ENCODE peak calls at places on chromosomes 12 and 14, in seven cellular contexts. S, L, O, G, D, H and P are unnamed samples.

GRCh38 chr12:57229041-57229633 is 374 bp upstream of the SHMT2 start:
- DNase-seq in S (no peak), L (no peak), O (no peak), G (no peak), D (no peak), H (peak; percentile 1), P (no peak)

GRCh38 chr14:61064210-61064609 is 83.2 kb downstream of the SLC38A6 start:
- DNase-seq in S (no peak), L (no peak), O (no peak), G (no peak), D (no peak), H (no peak), P (no peak)

GRCh38 chr12:1171657-1172056 is 180.6 kb downstream of the ERC1 start:
- DNase-seq in S (no peak), L (no peak), O (no peak), G (no peak), D (no peak), H (peak; percentile 12), P (no peak)

GRCh38 chr12:119156401-119156800 is 22.3 kb upstream of the HSPB8 start:
- DNase-seq in S (no peak), L (no peak), O (no peak), G (no peak), D (no peak), H (peak; percentile 27), P (no peak)

GRCh38 chr12:131634037-131634436 is 76.9 kb upstream of the SFSWAP start:
- DNase-seq in S (no peak), L (no peak), O (no peak), G (no peak), D (no peak), H (no peak), P (no peak)

GRCh38 chr14:69873877-69874780 is 5.1 kb upstream of the SMOC1 start:
- DNase-seq in S (no peak), L (no peak), O (no peak), G (peak; percentile 39), D (no peak), H (no peak), P (no peak)

GRCh38 chr14:94473666-94474410 is 2.2 kb downstream of the SERPINA9 start:
- DNase-seq in S (no peak), L (no peak), O (no peak), G (no peak), D (no peak), H (no peak), P (no peak)

GRCh38 chr12:50564240-50564947 is 59.6 kb downstream of the DIP2B start:
- DNase-seq in S (no peak), L (no peak), O (no peak), G (no peak), D (no peak), H (no peak), P (no peak)

GRCh38 chr12:75781532-75782046 is 250.0 kb downstream of the PHLDA1 start:
- DNase-seq in S (no peak), L (no peak), O (no peak), G (peak; percentile 68), D (no peak), H (no peak), P (no peak)

GRCh38 chr14:75486317-75486716 is 36.0 kb upstream of the BATF start:
- DNase-seq in S (no peak), L (no peak), O (no peak), G (no peak), D (no peak), H (no peak), P (no peak)

GRCh38 chr14:93764211-93764659 is 24.1 kb downstream of the PRIMA1 start:
- DNase-seq in S (no peak), L (no peak), O (no peak), G (peak; percentile 11), D (no peak), H (peak; percentile 77), P (no peak)

GRCh38 chr12:6468283-6468575 is 2.2 kb downstream of the VAMP1 start:
- DNase-seq in S (no peak), L (no peak), O (no peak), G (peak; percentile 59), D (no peak), H (no peak), P (no peak)

GRCh38 chr12:116426391-116427136 is 132.6 kb upstream of the MAP1LC3B2 start:
- DNase-seq in S (no peak), L (no peak), O (no peak), G (peak; percentile 97), D (peak; percentile 29), H (peak; percentile 45), P (peak; percentile 71)

GRCh38 chr14:21072102-21072501 is 2.0 kb downstream of the ARHGEF40 start:
- DNase-seq in S (no peak), L (no peak), O (no peak), G (peak; percentile 78), D (no peak), H (no peak), P (no peak)

GRCh38 chr14:74211945-74212580 is 27.2 kb upstream of the VSX2 start:
- DNase-seq in S (no peak), L (no peak), O (no peak), G (no peak), D (no peak), H (no peak), P (no peak)

GRCh38 chr12:32273712-32274111 is 125.6 kb upstream of the FGD4 start:
- DNase-seq in S (peak; percentile 50), L (peak; percentile 42), O (peak; percentile 48), G (no peak), D (no peak), H (peak; percentile 39), P (no peak)

GRCh38 chr12:25904442-25904841 is 54.0 kb upstream of the RASSF8 start:
- DNase-seq in S (no peak), L (no peak), O (no peak), G (peak; percentile 29), D (no peak), H (no peak), P (no peak)

DNA sequence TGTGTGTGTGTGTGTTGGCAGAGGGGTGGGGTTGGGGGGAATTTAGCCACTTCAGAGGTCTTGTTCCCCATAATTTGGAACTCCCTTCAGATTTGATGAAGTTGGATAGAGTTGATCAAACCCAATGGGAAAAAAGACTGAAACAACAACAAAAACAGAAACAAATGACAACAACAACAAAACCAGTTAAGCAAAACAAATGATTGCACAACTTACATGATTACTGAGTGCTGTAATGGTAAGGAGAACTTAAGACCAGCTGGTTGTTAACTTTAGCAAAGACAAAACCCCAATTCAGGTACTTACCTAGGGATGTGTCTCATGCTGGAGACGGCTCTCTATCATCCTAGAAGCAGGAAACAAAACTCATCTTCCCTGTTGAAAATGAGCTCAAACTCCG is 107.8 kb upstream of the DDHD1 start:
- DNase-seq in S (no peak), L (no peak), O (no peak), G (no peak), D (no peak), H (no peak), P (no peak)
- TF ChIP-seq CTCF in S (no peak), L (no peak), O (no peak), G (no peak), D (no peak), H (no peak), P (no peak)

DNA sequence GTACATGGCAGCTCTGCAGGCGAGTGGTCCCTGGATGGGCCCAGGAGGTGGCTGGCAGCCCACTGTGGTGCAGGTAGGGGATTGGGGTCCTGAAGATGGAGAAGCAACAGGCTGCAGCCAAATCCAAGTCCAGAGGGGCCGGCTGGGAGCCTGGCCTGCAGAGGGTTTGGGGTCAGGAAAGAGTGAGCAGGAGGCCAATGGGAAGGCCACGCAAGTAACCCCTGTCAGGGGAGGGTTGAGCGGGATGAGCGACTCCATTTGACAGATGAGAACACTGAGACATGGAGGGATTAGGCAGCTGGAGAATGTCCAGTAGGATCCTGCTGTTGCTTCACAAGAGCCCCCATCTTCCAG is 136.0 kb downstream of the BCL11B start:
- DNase-seq in S (no peak), L (no peak), O (no peak), G (no peak), D (peak; percentile 11), H (no peak), P (peak; percentile 60)
- TF ChIP-seq CTCF in S (no peak), L (no peak), O (no peak), G (no peak), D (no peak), H (no peak), P (no peak)

DNA sequence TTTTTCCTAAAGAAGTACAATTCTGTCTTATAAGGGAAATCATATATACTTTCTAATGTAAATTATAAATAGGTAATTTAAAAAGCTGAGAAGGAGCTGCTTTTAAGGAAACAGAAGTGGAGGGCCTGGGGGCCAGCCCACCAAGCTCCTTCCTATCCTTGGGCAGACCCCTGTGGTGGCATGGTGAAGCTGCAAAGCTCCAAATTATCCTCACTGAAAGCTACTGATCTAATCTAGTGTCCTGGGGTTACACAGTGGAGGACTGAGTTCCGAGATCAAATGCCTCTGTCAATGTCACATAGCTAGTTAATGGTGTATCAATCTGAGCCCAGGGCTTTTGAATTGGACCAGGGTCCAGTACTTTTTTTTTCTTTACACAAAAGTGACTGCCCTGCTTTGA is 355.4 kb downstream of the CEP128 start:
- DNase-seq in S (no peak), L (no peak), O (no peak), G (no peak), D (no peak), H (peak; percentile 14), P (no peak)
- TF ChIP-seq CTCF in S (no peak), L (no peak), O (no peak), G (no peak), D (no peak), H (peak; percentile 19), P (no peak)

GRCh38 chr12:113981876-113982275 is 15.8 kb upstream of the RBM19 start:
- DNase-seq in S (no peak), L (no peak), O (no peak), G (no peak), D (no peak), H (no peak), P (no peak)

GRCh38 chr12:113983777-113984448 is 17.8 kb upstream of the RBM19 start:
- DNase-seq in S (no peak), L (no peak), O (no peak), G (no peak), D (no peak), H (no peak), P (no peak)

GRCh38 chr12:113980054-113980453 is 13.9 kb upstream of the RBM19 start:
- DNase-seq in S (no peak), L (no peak), O (no peak), G (no peak), D (no peak), H (no peak), P (no peak)

GRCh38 chr12:113978080-113978479 is 12.0 kb upstream of the RBM19 start:
- DNase-seq in S (no peak), L (no peak), O (no peak), G (no peak), D (no peak), H (no peak), P (no peak)

DNA sequence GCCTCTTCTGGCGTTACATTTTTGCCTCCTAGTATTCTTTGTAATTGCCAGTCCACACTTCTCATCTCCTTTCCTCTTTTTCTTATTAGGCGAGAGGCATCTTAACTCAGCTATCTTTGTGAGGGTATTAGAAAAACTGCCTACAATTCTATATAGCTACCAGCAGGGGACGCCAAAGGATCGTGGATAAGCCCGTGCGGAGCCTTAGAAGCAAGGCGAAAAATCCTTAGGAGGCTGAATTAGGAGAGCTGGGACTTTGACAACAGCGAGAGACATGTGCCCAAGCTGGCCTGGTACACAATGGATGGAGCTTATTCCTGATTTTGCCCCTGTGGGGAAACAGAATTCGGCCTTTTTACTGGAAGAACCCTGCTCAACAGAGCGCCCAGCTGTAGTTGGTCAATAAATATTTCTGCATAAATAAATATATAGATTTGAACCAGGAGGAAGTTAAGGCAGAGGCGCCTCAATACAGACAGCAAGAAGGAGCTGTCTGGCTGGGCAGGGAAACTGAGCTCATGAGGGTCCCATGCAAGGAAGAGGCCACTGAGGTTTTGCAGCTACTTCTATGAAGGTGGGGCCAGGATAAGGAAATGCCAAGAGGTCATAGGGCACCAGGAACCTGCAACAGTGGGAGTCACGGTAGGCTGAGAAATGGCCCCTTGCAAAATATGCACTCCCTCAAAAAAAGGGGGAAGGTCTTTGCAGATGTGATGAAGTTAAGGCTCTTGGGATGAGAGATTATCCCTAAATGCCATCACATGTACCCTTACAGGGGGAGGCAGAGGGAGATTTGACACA is 14.6 kb upstream of the RBM19 start:
- DNase-seq in S (peak; percentile 53), L (peak; percentile 51), O (no peak), G (peak; percentile 57), D (no peak), H (peak; percentile 47), P (no peak)
- TF ChIP-seq CTCF in S (peak; percentile 82), L (peak; percentile 87), O (peak; percentile 67), G (peak; percentile 92), D (peak; percentile 81), H (peak; percentile 99), P (peak; percentile 97)